ENCODE peak calls at places on chromosomes 2 and 18, in six cellular contexts. M, B, F, W, D and Y are unnamed samples.

GRCh38 chr18:23936371-23936958 is 78.1 kb upstream of the TTC39C start:
- DNase-seq in M (no peak), B (no peak), F (no peak), W (no peak), D (no peak), Y (no peak)

GRCh38 chr2:110810404-110810803 is 78.0 kb downstream of the ACOXL start:
- DNase-seq in M (no peak), B (no peak), F (no peak), W (no peak), D (no peak), Y (no peak)

GRCh38 chr2:224645722-224646121 is 60.6 kb upstream of the CUL3 start:
- DNase-seq in M (no peak), B (no peak), F (no peak), W (no peak), D (no peak), Y (no peak)

GRCh38 chr2:171404258-171404657 is 29.5 kb downstream of the METTL8 start:
- DNase-seq in M (no peak), B (no peak), F (peak), W (no peak), D (no peak), Y (no peak)

GRCh38 chr18:11498821-11499220 is 110.6 kb upstream of the SLC35G4 start:
- DNase-seq in M (no peak), B (no peak), F (peak), W (no peak), D (no peak), Y (no peak)

GRCh38 chr2:128324008-128324896 is 5.6 kb upstream of the HS6ST1 start:
- DNase-seq in M (no peak), B (no peak), F (no peak), W (no peak), D (no peak), Y (no peak)

GRCh38 chr18:23239885-23240608 is 104.8 kb downstream of the CABLES1 start:
- DNase-seq in M (no peak), B (no peak), F (no peak), W (no peak), D (no peak), Y (no peak)

GRCh38 chr2:230614913-230615332 is 97.7 kb upstream of the CAB39 start:
- DNase-seq in M (no peak), B (no peak), F (no peak), W (no peak), D (no peak), Y (no peak)

GRCh38 chr18:5630057-5630765 is 86.4 kb upstream of the EPB41L3 start:
- DNase-seq in M (peak), B (peak), F (no peak), W (peak), D (no peak), Y (no peak)

GRCh38 chr2:14257801-14258507 is 374.6 kb upstream of the LRATD1 start:
- DNase-seq in M (no peak), B (no peak), F (no peak), W (no peak), D (no peak), Y (no peak)

GRCh38 chr2:8259106-8259840 is 422.6 kb upstream of the ID2 start:
- DNase-seq in M (no peak), B (no peak), F (no peak), W (no peak), D (peak), Y (no peak)

GRCh38 chr2:133054297-133054696 is 384.3 kb upstream of the LYPD1 start:
- DNase-seq in M (no peak), B (no peak), F (peak), W (no peak), D (no peak), Y (no peak)

GRCh38 chr2:217798191-217798590 is 204.6 kb downstream of the TNS1 start:
- DNase-seq in M (no peak), B (no peak), F (no peak), W (peak), D (no peak), Y (no peak)

GRCh38 chr2:101400516-101401315 is 13.4 kb upstream of the CREG2 start:
- DNase-seq in M (no peak), B (no peak), F (no peak), W (no peak), D (no peak), Y (no peak)

GRCh38 chr2:12915792-12916191 is 199.1 kb downstream of the TRIB2 start:
- DNase-seq in M (no peak), B (no peak), F (no peak), W (no peak), D (no peak), Y (no peak)

DNA sequence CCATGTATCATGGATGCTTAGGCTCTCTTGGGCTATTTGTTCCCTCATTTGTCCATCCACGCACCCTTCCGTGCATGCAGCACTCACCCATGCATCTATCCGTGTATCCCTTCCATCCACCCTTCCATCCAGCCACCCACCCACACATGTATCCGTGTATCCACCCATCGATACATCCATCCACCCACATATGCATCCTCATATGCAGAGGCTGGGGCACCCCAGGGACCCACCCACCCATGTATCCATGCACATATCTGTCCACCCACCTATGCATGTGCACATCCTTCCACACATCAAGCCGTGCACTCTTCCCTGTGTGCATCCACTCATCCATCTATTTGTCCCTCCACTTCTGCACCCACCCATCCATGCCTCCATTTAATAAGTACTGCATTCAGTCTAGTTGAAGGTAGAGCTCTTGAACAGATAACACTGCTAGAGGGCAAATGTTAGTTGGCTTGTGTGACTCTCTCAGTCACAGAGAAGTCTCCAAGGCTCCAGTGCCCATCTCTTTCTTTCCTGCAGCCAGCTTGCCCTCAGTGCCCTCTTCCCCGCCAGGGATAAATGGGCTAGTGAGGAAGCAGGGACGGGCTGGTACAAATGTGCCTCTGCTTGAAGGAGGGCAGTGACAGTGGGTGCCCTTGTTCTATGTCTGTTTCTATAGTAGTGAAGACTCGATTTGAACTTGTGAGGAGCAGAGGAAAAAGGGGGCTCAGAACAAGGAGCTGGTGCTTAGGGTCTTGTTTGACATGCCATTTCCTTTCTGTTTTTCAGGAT is 61.5 kb downstream of the EMILIN2 start:
- DNase-seq in M (no peak), B (no peak), F (no peak), W (no peak), D (no peak), Y (no peak)
- TF ChIP-seq CTCF in M (no peak), B (no peak), F (no peak), W (no peak), D (no peak), Y (no peak)

DNA sequence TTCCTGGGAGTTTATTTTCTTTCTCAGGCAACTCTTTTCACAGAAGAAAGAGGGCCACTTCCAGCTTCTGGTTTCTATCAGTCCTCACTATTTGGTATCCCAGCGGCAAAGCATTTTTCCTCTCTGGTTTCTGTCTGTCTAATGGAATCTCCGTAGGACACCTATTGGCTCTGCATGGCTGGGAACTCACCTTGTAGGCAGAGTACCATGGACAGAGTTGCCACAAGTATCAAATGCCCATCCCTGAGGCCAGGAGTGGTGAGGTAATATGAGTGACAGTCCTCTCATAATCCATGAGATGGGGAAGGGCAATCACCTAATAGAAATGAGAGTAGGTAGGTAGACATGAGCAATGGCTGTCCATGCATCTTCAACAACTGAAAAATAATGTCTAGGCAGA is 369.5 kb upstream of the PIK3C3 start:
- DNase-seq in M (no peak), B (no peak), F (no peak), W (no peak), D (no peak), Y (no peak)
- TF ChIP-seq CTCF in M (no peak), B (no peak), F (no peak), W (no peak), D (no peak), Y (no peak)

DNA sequence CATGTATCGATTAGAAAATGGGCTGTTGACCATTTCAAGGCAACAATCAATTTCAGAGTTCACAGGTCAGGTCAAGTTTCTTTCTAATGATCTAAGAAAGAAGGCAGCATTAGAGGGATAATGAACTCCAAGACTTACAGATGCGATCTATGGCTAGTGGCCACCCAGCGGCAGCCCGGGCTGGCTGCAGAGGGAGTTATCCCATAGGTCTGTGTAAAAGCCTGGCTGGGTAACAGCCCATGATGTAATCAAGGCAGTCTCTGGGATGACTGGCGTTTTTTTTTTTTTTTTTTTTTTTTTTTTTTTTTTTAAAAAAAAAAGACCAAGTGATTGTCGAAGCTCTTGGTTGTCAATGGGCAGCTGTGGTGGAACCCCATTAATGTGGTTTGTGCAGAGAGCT is 171.1 kb upstream of the SKOR2 start:
- DNase-seq in M (no peak), B (no peak), F (no peak), W (peak), D (no peak), Y (no peak)
- TF ChIP-seq CTCF in M (no peak), B (no peak), F (no peak), W (peak), D (no peak), Y (no peak)

DNA sequence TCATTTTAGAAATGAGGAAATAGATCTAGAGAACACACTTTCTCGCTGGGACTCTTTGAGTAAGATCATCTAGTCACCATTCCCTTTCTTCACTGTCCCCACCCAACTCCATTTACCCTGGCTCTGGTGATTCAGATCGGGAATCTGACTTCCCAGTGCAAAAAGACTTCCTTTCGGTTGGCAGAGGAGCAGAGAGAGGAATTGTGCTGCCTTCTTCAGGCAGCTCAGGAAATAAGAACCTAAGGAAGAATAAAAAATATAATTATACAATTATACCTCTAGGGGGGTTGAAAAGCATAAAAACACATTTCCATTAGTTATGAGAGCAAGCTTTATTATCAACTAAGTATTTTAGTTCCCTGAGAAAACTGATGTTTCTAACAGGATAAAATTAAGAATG is 9.3 kb upstream of the MPP4 start:
- DNase-seq in M (no peak), B (no peak), F (no peak), W (no peak), D (no peak), Y (no peak)
- TF ChIP-seq CTCF in M (no peak), B (no peak), F (peak), W (no peak), D (no peak), Y (peak)

GRCh38 chr2:216110620-216111019 is 1.5 kb downstream of the XRCC5 start:
- DNase-seq in M (no peak), B (no peak), F (no peak), W (no peak), D (no peak), Y (no peak)

GRCh38 chr2:216108967-216109921 is at the start of gene XRCC5:
- DNase-seq in M (peak), B (peak), F (peak), W (peak), D (peak), Y (peak)

GRCh38 chr2:216108310-216108966 is 710 bp upstream of the XRCC5 start:
- DNase-seq in M (no peak), B (no peak), F (no peak), W (peak), D (peak), Y (no peak)

GRCh38 chr2:216111122-216111521 is 2.0 kb downstream of the XRCC5 start:
- DNase-seq in M (no peak), B (no peak), F (no peak), W (no peak), D (no peak), Y (no peak)

GRCh38 chr2:216109962-216110614 is 940 bp downstream of the XRCC5 start:
- DNase-seq in M (no peak), B (no peak), F (no peak), W (no peak), D (peak), Y (peak)
- TF ChIP-seq CTCF in M (peak), B (peak), F (peak), W (peak), D (peak), Y (peak)